ENCODE peak calls at places on chromosomes 16 and 17, in five cellular contexts. L is brain microvascular endothelial cell, Z is cardiac muscle cell, I is HL-60, P is AG04450. F is an unnamed sample.

GRCh38 chr17:39772987-39773664 is 35.4 kb downstream of the GRB7 start:
- DNase-seq in L (no peak), Z (no peak), I (no peak), P (no peak), F (no peak)

GRCh38 chr16:27894441-27894840 is 169.1 kb downstream of the GSG1L start:
- DNase-seq in L (no peak), Z (no peak), I (no peak), P (no peak), F (no peak)

GRCh38 chr17:8151120-8151640 is 1.0 kb downstream of the PER1 start:
- DNase-seq in L (peak), Z (peak), I (peak), P (peak), F (peak)

GRCh38 chr17:28394717-28395116 is 11.3 kb downstream of the SLC46A1 start:
- DNase-seq in L (no peak), Z (peak), I (no peak), P (no peak), F (no peak)

GRCh38 chr17:51813166-51813783 is 345.2 kb downstream of the CA10 start:
- DNase-seq in L (no peak), Z (no peak), I (no peak), P (no peak), F (no peak)

GRCh38 chr16:80084614-80085013 is 456.2 kb upstream of the DYNLRB2 start:
- DNase-seq in L (peak), Z (peak), I (no peak), P (no peak), F (no peak)

GRCh38 chr17:47707056-47707791 is 13.3 kb downstream of the TBKBP1 start:
- DNase-seq in L (no peak), Z (no peak), I (peak), P (no peak), F (no peak)

GRCh38 chr16:2853531-2854073 is 4.4 kb downstream of the PRSS22 start:
- DNase-seq in L (no peak), Z (no peak), I (no peak), P (no peak), F (no peak)

GRCh38 chr17:63675607-63676539 is 24.1 kb downstream of the LIMD2 start:
- DNase-seq in L (peak), Z (peak), I (peak), P (peak), F (peak)

GRCh38 chr16:31417916-31418315 is 10.2 kb downstream of the COX6A2 start:
- DNase-seq in L (no peak), Z (no peak), I (no peak), P (no peak), F (no peak)
- H3K4me3 ChIP-seq in L (no peak), Z (no peak), I (no peak), P (no peak), F (no peak)

DNA sequence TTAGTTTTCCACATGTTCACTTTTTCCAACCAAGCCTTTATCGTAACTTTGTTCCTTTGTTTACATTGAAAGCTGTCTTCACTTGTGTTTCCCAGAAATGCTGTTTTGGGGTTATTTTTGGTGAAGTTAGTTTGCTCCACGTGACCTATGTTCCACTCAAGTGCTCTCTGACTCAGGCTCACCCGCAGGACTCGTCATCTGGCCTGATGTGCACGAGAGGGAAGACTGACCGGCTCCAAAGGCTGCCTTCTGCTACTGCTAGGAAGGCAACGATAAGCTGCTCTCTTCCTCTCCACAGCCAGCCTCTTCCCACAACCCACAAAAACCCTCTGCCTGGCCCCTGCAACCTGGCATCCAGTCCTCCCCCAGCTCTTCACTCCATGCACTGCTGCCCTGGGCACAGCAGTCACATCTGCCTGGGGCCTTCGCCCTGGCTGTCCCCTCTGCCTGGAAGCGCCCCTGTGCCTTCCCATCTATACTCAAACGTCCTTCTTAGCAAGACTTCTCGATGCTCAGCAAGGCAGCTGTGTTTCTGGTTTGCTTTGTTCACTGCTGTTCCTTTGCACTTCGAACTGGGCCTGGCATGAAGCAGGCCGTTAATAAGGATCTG is 28.0 kb downstream of the ZCCHC14 start:
- DNase-seq in L (peak), Z (peak), I (peak), P (peak), F (peak)
- H3K4me3 ChIP-seq in L (peak), Z (no peak), I (peak), P (peak), F (no peak)

GRCh38 chr16:21646721-21647561 is 5.5 kb downstream of the IGSF6 start:
- DNase-seq in L (no peak), Z (no peak), I (no peak), P (no peak), F (no peak)

GRCh38 chr16:21647562-21648164 is 4.7 kb downstream of the IGSF6 start:
- DNase-seq in L (no peak), Z (no peak), I (no peak), P (no peak), F (no peak)

GRCh38 chr16:21646091-21646490 is 6.3 kb downstream of the IGSF6 start:
- DNase-seq in L (peak), Z (peak), I (no peak), P (no peak), F (no peak)

GRCh38 chr16:21650517-21650916 is 1.9 kb downstream of the IGSF6 start:
- DNase-seq in L (no peak), Z (peak), I (peak), P (no peak), F (no peak)

GRCh38 chr16:21649196-21649595 is 3.2 kb downstream of the IGSF6 start:
- DNase-seq in L (no peak), Z (no peak), I (no peak), P (no peak), F (no peak)
- H3K4me3 ChIP-seq in L (no peak), Z (no peak), I (no peak), P (no peak), F (no peak)

GRCh38 chr16:74742051-74742481 is 32.6 kb downstream of the FA2H start:
- DNase-seq in L (no peak), Z (peak), I (no peak), P (no peak), F (no peak)

GRCh38 chr16:74744566-74744965 is 30.1 kb downstream of the FA2H start:
- DNase-seq in L (no peak), Z (no peak), I (no peak), P (no peak), F (no peak)

GRCh38 chr16:74745109-74745615 is 29.5 kb downstream of the FA2H start:
- DNase-seq in L (no peak), Z (no peak), I (no peak), P (no peak), F (no peak)

GRCh38 chr16:74743668-74744299 is 30.8 kb downstream of the FA2H start:
- DNase-seq in L (peak), Z (peak), I (no peak), P (peak), F (peak)

GRCh38 chr16:74743045-74743667 is 31.5 kb downstream of the FA2H start:
- DNase-seq in L (no peak), Z (no peak), I (no peak), P (no peak), F (no peak)
- H3K4me3 ChIP-seq in L (no peak), Z (no peak), I (no peak), P (no peak), F (no peak)

DNA sequence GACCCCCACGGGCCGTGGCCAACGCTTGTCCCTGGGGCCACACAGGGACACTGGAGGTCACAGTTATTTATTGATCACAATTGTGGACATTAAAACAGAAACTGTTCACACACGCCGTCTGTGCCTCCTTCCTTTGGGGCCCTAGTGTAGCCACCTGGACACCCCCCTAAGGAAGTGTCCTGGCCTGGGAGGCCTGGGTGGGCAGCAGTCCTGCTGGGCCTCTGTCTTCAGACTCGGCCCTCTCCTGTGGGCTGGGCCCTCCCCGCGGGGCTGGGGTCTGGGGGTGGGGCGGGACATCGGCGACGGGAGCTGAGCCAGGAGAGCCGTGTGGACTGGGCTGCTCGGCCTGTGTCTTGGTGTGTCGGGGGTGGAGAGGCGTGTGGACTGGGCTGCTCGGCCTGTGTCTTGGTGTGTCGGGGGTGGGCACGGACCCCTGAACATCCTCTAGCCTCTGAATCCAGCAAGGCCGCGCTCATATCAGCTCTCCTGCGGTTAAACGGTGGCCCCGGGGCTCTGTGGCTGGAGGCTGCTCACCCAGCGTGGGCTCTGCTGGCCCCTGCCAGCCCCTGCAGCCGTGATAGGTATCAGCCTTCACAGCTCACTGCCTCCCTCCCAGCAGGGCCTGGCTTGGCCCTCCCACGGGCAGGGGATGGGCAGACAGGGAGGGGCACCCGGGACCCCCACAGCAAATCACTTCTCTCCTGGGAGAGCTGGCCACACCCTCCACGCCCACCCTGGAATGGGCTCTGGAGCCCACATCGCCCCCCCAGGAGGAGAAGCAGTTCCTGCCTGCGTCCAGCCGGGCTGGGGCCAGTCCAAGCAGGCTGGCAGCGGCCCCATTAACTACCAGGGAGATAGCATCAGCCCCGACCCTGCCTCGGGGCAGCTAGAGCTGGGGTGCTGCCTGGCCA is 1.1 kb upstream of the NHLRC4 start:
- DNase-seq in L (no peak), Z (peak), I (no peak), P (no peak), F (no peak)
- H3K4me3 ChIP-seq in L (no peak), Z (no peak), I (no peak), P (no peak), F (no peak)

GRCh38 chr17:16969931-16970906 is 1.7 kb downstream of the TNFRSF13B start:
- DNase-seq in L (no peak), Z (no peak), I (no peak), P (no peak), F (no peak)
- H3K4me3 ChIP-seq in L (no peak), Z (no peak), I (no peak), P (no peak), F (no peak)

GRCh38 chr17:42197564-42198156 is 3.4 kb upstream of the GHDC start:
- DNase-seq in L (no peak), Z (no peak), I (no peak), P (no peak), F (no peak)
- H3K4me3 ChIP-seq in L (no peak), Z (no peak), I (no peak), P (no peak), F (no peak)

GRCh38 chr16:21666772-21667171 is 3.0 kb downstream of the OTOA start:
- DNase-seq in L (no peak), Z (no peak), I (no peak), P (no peak), F (no peak)
- H3K4me3 ChIP-seq in L (no peak), Z (no peak), I (no peak), P (no peak), F (no peak)

GRCh38 chr16:58499092-58499511 is 841 bp upstream of the NDRG4 start:
- DNase-seq in L (no peak), Z (no peak), I (no peak), P (no peak), F (no peak)

GRCh38 chr16:58499615-58500328 is at the start of gene NDRG4:
- DNase-seq in L (peak), Z (peak), I (peak), P (peak), F (peak)

GRCh38 chr16:58502217-58502921 is 2.4 kb downstream of the NDRG4 start:
- DNase-seq in L (no peak), Z (no peak), I (no peak), P (no peak), F (no peak)

GRCh38 chr16:58501242-58502131 is 1.5 kb downstream of the NDRG4 start:
- DNase-seq in L (no peak), Z (no peak), I (no peak), P (no peak), F (no peak)

GRCh38 chr16:58500329-58501241 is 642 bp downstream of the NDRG4 start:
- DNase-seq in L (no peak), Z (no peak), I (no peak), P (no peak), F (no peak)
- H3K4me3 ChIP-seq in L (peak), Z (peak), I (no peak), P (peak), F (peak)